ENCODE peak calls at places on chromosomes 3 and 15, in four cellular contexts. One of them, this sample, is unnamed.
A peak's percentile ranks its signal among the peaks of the same experiment; 100 is the strongest.

GRCh38 chr3:152976232-152976631 is 141.3 kb downstream of the P2RY1 start:
- DNase-seq in K562: peak; percentile 59
- DNase-seq in IMR-90: no peak
- DNase-seq in endothelial cell of umbilical vein: no peak
- DNase-seq in this sample: no peak

GRCh38 chr15:63703641-63704040 is 106.5 kb downstream of the FBXL22 start:
- DNase-seq in K562: no peak
- DNase-seq in IMR-90: no peak
- DNase-seq in endothelial cell of umbilical vein: no peak
- DNase-seq in this sample: no peak

GRCh38 chr3:37116998-37117397 is 57.4 kb downstream of the LRRFIP2 start:
- DNase-seq in K562: no peak
- DNase-seq in IMR-90: no peak
- DNase-seq in endothelial cell of umbilical vein: no peak
- DNase-seq in this sample: no peak

GRCh38 chr15:42510258-42511009 is 15.0 kb downstream of the SNAP23 start:
- DNase-seq in K562: no peak
- DNase-seq in IMR-90: no peak
- DNase-seq in endothelial cell of umbilical vein: no peak
- DNase-seq in this sample: no peak

GRCh38 chr3:29183346-29184087 is 97.4 kb upstream of the RBMS3 start:
- DNase-seq in K562: no peak
- DNase-seq in IMR-90: peak; percentile 93
- DNase-seq in endothelial cell of umbilical vein: no peak
- DNase-seq in this sample: no peak

GRCh38 chr15:89178307-89178977 is 42.9 kb downstream of the RLBP1 start:
- DNase-seq in K562: no peak
- DNase-seq in IMR-90: no peak
- DNase-seq in endothelial cell of umbilical vein: no peak
- DNase-seq in this sample: no peak

GRCh38 chr3:177146646-177147045 is 50.6 kb downstream of the TBL1XR1 start:
- DNase-seq in K562: no peak
- DNase-seq in IMR-90: peak; percentile 39
- DNase-seq in endothelial cell of umbilical vein: no peak
- DNase-seq in this sample: no peak

GRCh38 chr15:62363913-62364312 is 198.8 kb upstream of the C2CD4B start:
- DNase-seq in K562: no peak
- DNase-seq in IMR-90: no peak
- DNase-seq in endothelial cell of umbilical vein: no peak
- DNase-seq in this sample: no peak

DNA sequence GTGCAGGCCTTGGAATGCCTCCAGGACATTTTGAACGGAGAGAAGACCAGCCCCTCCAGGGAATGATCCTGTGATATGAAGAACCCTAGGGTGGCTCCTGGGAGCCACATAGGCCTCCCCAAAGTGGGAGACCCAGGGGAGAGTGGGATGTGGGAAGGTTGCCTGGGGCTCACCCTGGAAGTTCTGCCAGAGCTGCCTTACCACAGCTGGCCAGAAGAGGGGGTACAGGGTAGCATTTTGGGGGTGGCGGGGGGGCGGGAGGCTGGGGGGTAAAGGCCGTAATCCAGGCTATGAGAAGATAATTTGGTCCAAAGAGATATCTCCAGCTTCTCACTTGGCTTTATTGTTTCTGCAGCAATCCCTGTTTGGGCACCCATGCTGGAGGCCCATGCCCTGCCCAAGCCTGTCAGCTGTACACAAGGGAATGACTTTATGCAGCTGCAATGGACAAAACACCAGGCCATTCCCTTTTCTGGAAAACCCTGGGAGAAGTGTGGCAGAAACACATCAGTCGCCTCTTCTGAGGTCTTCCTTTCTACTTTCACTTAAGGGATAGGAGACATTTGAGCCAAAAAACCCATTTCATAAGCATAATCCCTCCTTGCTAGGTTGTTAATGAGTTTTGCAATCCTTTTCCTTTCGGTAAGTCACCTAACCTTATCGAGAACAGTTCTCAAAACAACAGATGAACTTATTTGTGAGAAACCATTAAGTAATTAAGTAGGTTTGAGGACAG is 11.0 kb upstream of the MUSTN1 start:
- DNase-seq in K562: peak; percentile 51
- DNase-seq in IMR-90: no peak
- DNase-seq in endothelial cell of umbilical vein: no peak
- DNase-seq in this sample: no peak
- H3K9me1 ChIP-seq in K562: no peaks in the 10 kb centered on the region
- H3K9me1 ChIP-seq in IMR-90: peaks cover 4% of the 10 kb centered on the region
- H3K9me1 ChIP-seq in endothelial cell of umbilical vein: no peaks in the 10 kb centered on the region
- H3K9me1 ChIP-seq in this sample: no peaks in the 10 kb centered on the region

GRCh38 chr15:76994971-76995945 is at the start of gene PSTPIP1:
- DNase-seq in K562: no peak
- DNase-seq in IMR-90: no peak
- DNase-seq in endothelial cell of umbilical vein: no peak
- DNase-seq in this sample: peak; percentile 15

GRCh38 chr15:76996076-76996525 is 1.2 kb downstream of the PSTPIP1 start:
- DNase-seq in K562: no peak
- DNase-seq in IMR-90: no peak
- DNase-seq in endothelial cell of umbilical vein: no peak
- DNase-seq in this sample: no peak

GRCh38 chr15:76993114-76993715 is 1.7 kb upstream of the PSTPIP1 start:
- DNase-seq in K562: no peak
- DNase-seq in IMR-90: no peak
- DNase-seq in endothelial cell of umbilical vein: no peak
- DNase-seq in this sample: no peak

GRCh38 chr15:76994001-76994400 is 925 bp upstream of the PSTPIP1 start:
- DNase-seq in K562: no peak
- DNase-seq in IMR-90: no peak
- DNase-seq in endothelial cell of umbilical vein: no peak
- DNase-seq in this sample: peak; percentile 41

DNA sequence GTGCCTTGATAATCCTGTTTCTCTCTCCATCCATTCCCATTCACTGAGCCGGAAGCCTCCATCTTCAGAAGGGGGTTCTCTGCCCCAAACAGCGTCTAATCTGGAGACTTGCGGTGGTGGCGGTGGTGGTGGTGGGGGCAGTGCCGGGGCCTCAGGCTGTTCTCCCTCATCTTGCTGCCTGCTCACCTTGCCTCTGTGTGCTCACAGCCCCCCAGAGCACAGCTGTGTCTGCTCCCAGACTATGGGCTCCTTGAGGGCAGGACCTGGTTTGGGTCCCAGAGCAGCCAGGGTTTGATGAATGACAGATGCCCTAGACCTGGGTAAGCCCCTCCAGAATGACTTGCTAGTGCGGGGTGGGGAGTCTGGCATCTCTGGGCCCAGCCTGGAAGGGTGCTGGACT is 430 bp upstream of the PSTPIP1 start:
- DNase-seq in K562: no peak
- DNase-seq in IMR-90: no peak
- DNase-seq in endothelial cell of umbilical vein: no peak
- DNase-seq in this sample: no peak
- H3K27ac ChIP-seq in K562: no peak overlapping the region
- H3K27ac ChIP-seq in IMR-90: no peak overlapping the region
- H3K27ac ChIP-seq in endothelial cell of umbilical vein: no peak overlapping the region
- H3K27ac ChIP-seq in this sample: peak overlapping the region; percentile 12

GRCh38 chr15:69941206-69941605 is 156.5 kb downstream of the TLE3 start:
- DNase-seq in K562: no peak
- DNase-seq in IMR-90: no peak
- DNase-seq in endothelial cell of umbilical vein: no peak
- DNase-seq in this sample: no peak
- H3K9me1 ChIP-seq in K562: no peaks in the 10 kb centered on the region
- H3K9me1 ChIP-seq in IMR-90: no peaks in the 10 kb centered on the region
- H3K9me1 ChIP-seq in endothelial cell of umbilical vein: no peaks in the 10 kb centered on the region
- H3K9me1 ChIP-seq in this sample: no peaks in the 10 kb centered on the region

GRCh38 chr3:72559377-72559776 is 288.9 kb downstream of the SHQ1 start:
- DNase-seq in K562: no peak
- DNase-seq in IMR-90: no peak
- DNase-seq in endothelial cell of umbilical vein: no peak
- DNase-seq in this sample: no peak

GRCh38 chr3:72553298-72553697 is 294.9 kb downstream of the SHQ1 start:
- DNase-seq in K562: no peak
- DNase-seq in IMR-90: no peak
- DNase-seq in endothelial cell of umbilical vein: no peak
- DNase-seq in this sample: no peak

GRCh38 chr3:72554689-72555088 is 293.6 kb downstream of the SHQ1 start:
- DNase-seq in K562: no peak
- DNase-seq in IMR-90: no peak
- DNase-seq in endothelial cell of umbilical vein: no peak
- DNase-seq in this sample: no peak

GRCh38 chr3:72550582-72551262 is 297.5 kb downstream of the SHQ1 start:
- DNase-seq in K562: no peak
- DNase-seq in IMR-90: no peak
- DNase-seq in endothelial cell of umbilical vein: no peak
- DNase-seq in this sample: no peak

GRCh38 chr3:72555714-72556113 is 292.5 kb downstream of the SHQ1 start:
- DNase-seq in K562: no peak
- DNase-seq in IMR-90: no peak
- DNase-seq in endothelial cell of umbilical vein: no peak
- DNase-seq in this sample: no peak
- H3K27ac ChIP-seq in K562: no peak overlapping the region
- H3K27ac ChIP-seq in IMR-90: no peak overlapping the region
- H3K27ac ChIP-seq in endothelial cell of umbilical vein: no peak overlapping the region
- H3K27ac ChIP-seq in this sample: no peak overlapping the region

DNA sequence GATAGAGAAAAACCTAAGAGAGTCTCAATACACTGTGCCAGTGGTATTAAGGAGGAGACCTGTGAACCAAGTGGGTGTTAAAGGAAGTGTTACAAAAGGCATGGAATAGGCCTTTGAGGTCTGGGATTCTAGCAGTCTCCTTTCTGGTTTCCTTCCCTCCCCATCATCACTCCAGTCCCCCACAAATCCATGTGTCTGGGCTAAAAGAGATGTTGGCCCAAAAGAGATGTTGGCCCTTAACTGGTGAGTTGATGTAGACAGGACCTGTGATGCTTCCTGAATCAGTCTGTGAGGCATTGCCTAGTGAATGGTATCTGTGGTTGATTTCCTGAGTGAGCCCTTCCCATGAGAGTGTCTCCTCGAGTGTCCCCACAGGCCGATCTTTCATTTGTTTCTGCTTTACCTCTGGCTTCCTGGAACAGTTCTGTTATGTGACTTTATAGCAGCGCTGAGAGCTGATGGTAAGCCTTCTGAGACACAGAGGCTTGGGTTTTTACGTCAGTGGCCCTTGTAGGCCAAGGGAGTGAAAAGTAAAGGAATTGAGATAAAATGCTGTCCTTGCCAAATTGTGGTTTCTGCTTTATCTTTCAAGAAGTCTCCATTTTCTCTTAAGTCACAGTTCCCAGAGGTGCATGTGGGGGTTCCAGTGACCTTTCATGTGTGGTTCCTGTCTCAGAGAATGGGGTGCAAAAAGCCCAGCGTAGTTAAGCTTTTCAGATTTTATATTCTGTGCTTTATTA is 87.8 kb downstream of the KLHL25 start:
- DNase-seq in K562: no peak
- DNase-seq in IMR-90: peak; percentile 36
- DNase-seq in endothelial cell of umbilical vein: peak; percentile 70
- DNase-seq in this sample: no peak
- H3K9me1 ChIP-seq in K562: no peaks in the 10 kb centered on the region
- H3K9me1 ChIP-seq in IMR-90: peaks cover 26% of the 10 kb centered on the region
- H3K9me1 ChIP-seq in endothelial cell of umbilical vein: no peaks in the 10 kb centered on the region
- H3K9me1 ChIP-seq in this sample: no peaks in the 10 kb centered on the region

DNA sequence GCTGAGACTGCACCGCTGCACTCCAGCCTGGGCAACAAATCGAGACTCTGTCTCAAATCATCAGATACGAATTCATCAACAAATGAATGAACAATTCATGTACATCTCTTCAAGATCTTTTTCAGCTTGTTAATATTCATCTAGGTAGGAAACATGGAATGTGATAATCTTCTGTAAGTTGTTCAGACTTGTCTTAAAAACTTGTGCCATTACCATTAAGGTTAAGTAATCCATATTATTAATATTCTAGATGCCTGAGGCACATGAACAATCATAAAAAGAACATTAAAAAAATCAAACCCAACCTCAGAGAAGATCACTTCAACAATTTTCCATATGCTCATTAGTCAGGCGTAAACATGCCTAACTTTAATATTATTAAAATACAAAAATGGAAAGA is 36.2 kb downstream of the CHSY1 start:
- DNase-seq in K562: no peak
- DNase-seq in IMR-90: no peak
- DNase-seq in endothelial cell of umbilical vein: no peak
- DNase-seq in this sample: no peak
- H3K27ac ChIP-seq in K562: no peak overlapping the region
- H3K27ac ChIP-seq in IMR-90: no peak overlapping the region
- H3K27ac ChIP-seq in endothelial cell of umbilical vein: no peak overlapping the region
- H3K27ac ChIP-seq in this sample: peak overlapping the region; percentile 61

GRCh38 chr3:171064461-171064860 is 37.9 kb upstream of the SLC2A2 start:
- DNase-seq in K562: no peak
- DNase-seq in IMR-90: no peak
- DNase-seq in endothelial cell of umbilical vein: no peak
- DNase-seq in this sample: no peak

GRCh38 chr3:171058873-171059603 is 32.5 kb upstream of the SLC2A2 start:
- DNase-seq in K562: no peak
- DNase-seq in IMR-90: no peak
- DNase-seq in endothelial cell of umbilical vein: no peak
- DNase-seq in this sample: no peak

GRCh38 chr3:171058058-171058457 is 31.5 kb upstream of the SLC2A2 start:
- DNase-seq in K562: no peak
- DNase-seq in IMR-90: peak; percentile 62
- DNase-seq in endothelial cell of umbilical vein: no peak
- DNase-seq in this sample: no peak

GRCh38 chr3:171059978-171060377 is 33.5 kb upstream of the SLC2A2 start:
- DNase-seq in K562: no peak
- DNase-seq in IMR-90: no peak
- DNase-seq in endothelial cell of umbilical vein: no peak
- DNase-seq in this sample: no peak

DNA sequence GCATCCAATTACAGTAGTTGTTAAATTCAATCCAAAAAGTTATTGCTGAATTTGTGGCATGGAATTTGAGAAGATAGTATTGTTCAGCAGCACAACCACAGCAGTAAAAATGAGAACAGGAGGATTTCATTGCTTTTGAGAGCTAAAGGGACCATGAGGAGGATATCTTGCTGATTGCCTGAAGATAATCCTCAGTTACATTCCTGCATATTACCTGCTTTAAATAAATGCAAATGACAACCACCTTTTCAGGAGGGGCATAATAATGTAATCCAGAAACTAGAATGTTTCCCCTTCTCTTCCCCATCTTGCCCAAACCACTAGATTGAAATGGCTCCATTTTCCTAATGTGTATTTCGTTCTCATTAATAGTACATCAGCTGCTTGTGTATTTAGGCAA is 35.2 kb upstream of the SLC2A2 start:
- DNase-seq in K562: no peak
- DNase-seq in IMR-90: no peak
- DNase-seq in endothelial cell of umbilical vein: no peak
- DNase-seq in this sample: no peak
- H3K9me1 ChIP-seq in K562: no peaks in the 10 kb centered on the region
- H3K9me1 ChIP-seq in IMR-90: no peaks in the 10 kb centered on the region
- H3K9me1 ChIP-seq in endothelial cell of umbilical vein: no peaks in the 10 kb centered on the region
- H3K9me1 ChIP-seq in this sample: no peaks in the 10 kb centered on the region